ENCODE peak calls at places on chromosomes 2 and 18, in five cellular contexts. One of them, this sample, is unnamed. For H3K4me1, the result is how much of the 10 kb centered on the place peaks cover.

GRCh38 chr2:210577263-210578071 is 21.1 kb downstream of the CPS1 start:
- DNase-seq in upper lobe of left lung: no peak
- DNase-seq in uterus: no peak
- DNase-seq in neural progenitor cell: peak
- DNase-seq in neuronal stem cell: peak
- DNase-seq in this sample: no peak

GRCh38 chr2:232489516-232490220 is 2.0 kb upstream of the ECEL1 start:
- DNase-seq in upper lobe of left lung: no peak
- DNase-seq in uterus: no peak
- DNase-seq in neural progenitor cell: no peak
- DNase-seq in neuronal stem cell: no peak
- DNase-seq in this sample: no peak

GRCh38 chr2:240149943-240150784 is 9.7 kb upstream of the OTOS start:
- DNase-seq in upper lobe of left lung: no peak
- DNase-seq in uterus: no peak
- DNase-seq in neural progenitor cell: peak
- DNase-seq in neuronal stem cell: peak
- DNase-seq in this sample: no peak

GRCh38 chr2:128557841-128558241 is 239.2 kb upstream of the HS6ST1 start:
- DNase-seq in upper lobe of left lung: no peak
- DNase-seq in uterus: no peak
- DNase-seq in neural progenitor cell: no peak
- DNase-seq in neuronal stem cell: no peak
- DNase-seq in this sample: peak

GRCh38 chr2:132589060-132589765 is 80.8 kb downstream of the LYPD1 start:
- DNase-seq in upper lobe of left lung: no peak
- DNase-seq in uterus: no peak
- DNase-seq in neural progenitor cell: peak
- DNase-seq in neuronal stem cell: peak
- DNase-seq in this sample: no peak

GRCh38 chr2:223600056-223600455 is 2.1 kb downstream of the SCG2 start:
- DNase-seq in upper lobe of left lung: no peak
- DNase-seq in uterus: no peak
- DNase-seq in neural progenitor cell: no peak
- DNase-seq in neuronal stem cell: no peak
- DNase-seq in this sample: no peak

GRCh38 chr2:74648009-74648443 is at the start of gene M1AP:
- DNase-seq in upper lobe of left lung: peak
- DNase-seq in uterus: no peak
- DNase-seq in neural progenitor cell: peak
- DNase-seq in neuronal stem cell: no peak
- DNase-seq in this sample: no peak

GRCh38 chr2:28419003-28419704 is 26.5 kb downstream of the FOSL2 start:
- DNase-seq in upper lobe of left lung: no peak
- DNase-seq in uterus: no peak
- DNase-seq in neural progenitor cell: peak
- DNase-seq in neuronal stem cell: no peak
- DNase-seq in this sample: no peak

GRCh38 chr2:197261808-197262226 is 48.8 kb downstream of the ANKRD44 start:
- DNase-seq in upper lobe of left lung: no peak
- DNase-seq in uterus: no peak
- DNase-seq in neural progenitor cell: no peak
- DNase-seq in neuronal stem cell: no peak
- DNase-seq in this sample: no peak

GRCh38 chr2:144834954-144835633 is 315.2 kb upstream of the ZEB2 start:
- DNase-seq in upper lobe of left lung: no peak
- DNase-seq in uterus: peak
- DNase-seq in neural progenitor cell: no peak
- DNase-seq in neuronal stem cell: no peak
- DNase-seq in this sample: no peak

GRCh38 chr2:177403822-177404221 is 11.2 kb downstream of the AGPS start:
- DNase-seq in upper lobe of left lung: no peak
- DNase-seq in uterus: no peak
- DNase-seq in neural progenitor cell: no peak
- DNase-seq in neuronal stem cell: no peak
- DNase-seq in this sample: no peak

GRCh38 chr2:239791727-239792648 is 233.2 kb downstream of the NDUFA10 start:
- DNase-seq in upper lobe of left lung: peak
- DNase-seq in uterus: no peak
- DNase-seq in neural progenitor cell: no peak
- DNase-seq in neuronal stem cell: no peak
- DNase-seq in this sample: no peak

GRCh38 chr18:43893001-43893637 is 615.8 kb upstream of the SYT4 start:
- DNase-seq in upper lobe of left lung: no peak
- DNase-seq in uterus: no peak
- DNase-seq in neural progenitor cell: no peak
- DNase-seq in neuronal stem cell: no peak
- DNase-seq in this sample: no peak

GRCh38 chr2:225334524-225334923 is 65.0 kb upstream of the NYAP2 start:
- DNase-seq in upper lobe of left lung: no peak
- DNase-seq in uterus: no peak
- DNase-seq in neural progenitor cell: no peak
- DNase-seq in neuronal stem cell: no peak
- DNase-seq in this sample: no peak

GRCh38 chr18:9726175-9726574 is 18.1 kb downstream of the RAB31 start:
- DNase-seq in upper lobe of left lung: no peak
- DNase-seq in uterus: no peak
- DNase-seq in neural progenitor cell: no peak
- DNase-seq in neuronal stem cell: no peak
- DNase-seq in this sample: no peak

GRCh38 chr2:187206071-187206470 is 242.0 kb downstream of the CALCRL start:
- DNase-seq in upper lobe of left lung: no peak
- DNase-seq in uterus: no peak
- DNase-seq in neural progenitor cell: peak
- DNase-seq in neuronal stem cell: no peak
- DNase-seq in this sample: no peak

GRCh38 chr2:11533278-11534077 is at the start of gene GREB1:
- DNase-seq in upper lobe of left lung: no peak
- DNase-seq in uterus: no peak
- DNase-seq in neural progenitor cell: no peak
- DNase-seq in neuronal stem cell: no peak
- DNase-seq in this sample: no peak

GRCh38 chr2:103008586-103008985 is 246.8 kb downstream of the TMEM182 start:
- DNase-seq in upper lobe of left lung: no peak
- DNase-seq in uterus: no peak
- DNase-seq in neural progenitor cell: peak
- DNase-seq in neuronal stem cell: peak
- DNase-seq in this sample: no peak

GRCh38 chr2:85325466-85325811 is 2.4 kb downstream of the TGOLN2 start:
- DNase-seq in upper lobe of left lung: no peak
- DNase-seq in uterus: no peak
- DNase-seq in neural progenitor cell: no peak
- DNase-seq in neuronal stem cell: no peak
- DNase-seq in this sample: no peak
- H3K4me1 ChIP-seq in upper lobe of left lung: half or more
- H3K4me1 ChIP-seq in uterus: under half
- H3K4me1 ChIP-seq in neural progenitor cell: under half
- H3K4me1 ChIP-seq in neuronal stem cell: under half
- H3K4me1 ChIP-seq in this sample: under half

GRCh38 chr2:10043906-10044601 is 704 bp downstream of the KLF11 start:
- DNase-seq in upper lobe of left lung: peak
- DNase-seq in uterus: peak
- DNase-seq in neural progenitor cell: peak
- DNase-seq in neuronal stem cell: peak
- DNase-seq in this sample: peak

GRCh38 chr2:10043256-10043905 is at the start of gene KLF11:
- DNase-seq in upper lobe of left lung: peak
- DNase-seq in uterus: peak
- DNase-seq in neural progenitor cell: peak
- DNase-seq in neuronal stem cell: peak
- DNase-seq in this sample: peak

GRCh38 chr2:10047616-10048500 is 4.5 kb downstream of the KLF11 start:
- DNase-seq in upper lobe of left lung: peak
- DNase-seq in uterus: no peak
- DNase-seq in neural progenitor cell: no peak
- DNase-seq in neuronal stem cell: no peak
- DNase-seq in this sample: no peak

GRCh38 chr2:10046899-10047298 is 3.5 kb downstream of the KLF11 start:
- DNase-seq in upper lobe of left lung: no peak
- DNase-seq in uterus: no peak
- DNase-seq in neural progenitor cell: no peak
- DNase-seq in neuronal stem cell: no peak
- DNase-seq in this sample: no peak

DNA sequence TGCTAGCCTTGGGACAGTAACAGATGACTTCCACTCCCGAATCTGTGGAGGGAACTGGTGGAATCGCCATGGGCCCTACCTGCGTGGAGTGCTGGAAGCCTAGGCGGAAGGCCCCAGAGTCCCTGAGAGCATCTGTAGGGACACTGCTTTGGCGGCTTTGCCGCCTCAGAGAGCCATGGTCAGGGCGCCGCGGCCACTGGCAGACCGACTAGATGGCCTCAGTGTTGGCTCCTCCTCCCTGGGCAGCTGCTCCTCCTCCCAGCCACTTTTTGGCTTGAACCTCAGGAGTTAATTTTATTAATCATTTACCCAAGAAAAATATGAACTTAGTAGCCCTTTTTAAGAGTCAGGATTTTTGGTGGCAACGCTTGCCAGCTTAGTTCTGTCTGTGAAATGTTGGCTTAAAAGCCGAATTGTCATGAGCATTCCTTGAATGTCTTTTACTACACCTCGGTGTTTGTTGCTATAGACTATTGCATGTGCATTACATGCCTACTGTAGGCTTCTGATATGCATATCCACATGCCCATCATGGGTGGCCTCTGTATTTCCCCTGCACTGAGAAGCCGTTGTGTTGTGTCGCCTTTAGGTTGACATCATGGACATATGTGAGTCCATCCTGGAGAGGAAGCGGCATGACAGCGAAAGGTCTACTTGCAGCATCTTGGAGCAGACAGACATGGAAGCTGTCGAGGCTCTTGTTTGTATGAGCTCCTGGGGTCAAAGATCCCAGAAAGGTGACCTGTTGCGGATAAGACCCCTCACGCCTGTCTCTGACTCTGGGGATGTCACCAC is 2.4 kb downstream of the KLF11 start:
- DNase-seq in upper lobe of left lung: peak
- DNase-seq in uterus: no peak
- DNase-seq in neural progenitor cell: no peak
- DNase-seq in neuronal stem cell: no peak
- DNase-seq in this sample: no peak
- H3K4me1 ChIP-seq in upper lobe of left lung: half or more
- H3K4me1 ChIP-seq in uterus: under half
- H3K4me1 ChIP-seq in neural progenitor cell: under half
- H3K4me1 ChIP-seq in neuronal stem cell: under half
- H3K4me1 ChIP-seq in this sample: under half

DNA sequence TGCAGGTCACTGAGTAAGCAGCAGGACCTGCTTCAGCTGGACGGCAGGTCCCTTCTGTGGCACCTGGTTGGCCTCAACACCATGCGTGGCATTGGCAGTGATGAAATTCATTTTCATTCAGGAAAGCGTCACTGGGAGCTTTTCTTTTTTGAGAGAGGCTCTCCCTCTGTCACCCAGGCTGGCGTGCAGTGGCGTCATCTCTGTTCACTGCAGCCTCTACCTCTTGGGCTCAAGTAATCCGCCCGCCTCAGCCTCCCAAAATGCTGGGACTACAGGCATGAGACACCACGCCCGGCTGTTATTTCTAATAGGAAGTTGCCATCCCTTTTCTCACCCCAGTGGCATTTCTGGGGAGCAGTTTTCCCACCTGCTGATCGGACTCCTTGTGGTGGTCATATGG is 39.3 kb downstream of the NCK2 start:
- DNase-seq in upper lobe of left lung: no peak
- DNase-seq in uterus: no peak
- DNase-seq in neural progenitor cell: no peak
- DNase-seq in neuronal stem cell: no peak
- DNase-seq in this sample: no peak
- H3K4me1 ChIP-seq in upper lobe of left lung: under half
- H3K4me1 ChIP-seq in uterus: under half
- H3K4me1 ChIP-seq in neural progenitor cell: under half
- H3K4me1 ChIP-seq in neuronal stem cell: under half
- H3K4me1 ChIP-seq in this sample: half or more

GRCh38 chr2:64402876-64403275 is 51.1 kb upstream of the LGALSL start:
- DNase-seq in upper lobe of left lung: no peak
- DNase-seq in uterus: no peak
- DNase-seq in neural progenitor cell: no peak
- DNase-seq in neuronal stem cell: no peak
- DNase-seq in this sample: no peak

GRCh38 chr2:64400103-64400728 is 53.7 kb upstream of the LGALSL start:
- DNase-seq in upper lobe of left lung: no peak
- DNase-seq in uterus: no peak
- DNase-seq in neural progenitor cell: no peak
- DNase-seq in neuronal stem cell: no peak
- DNase-seq in this sample: no peak

GRCh38 chr2:64400733-64401500 is 53.0 kb upstream of the LGALSL start:
- DNase-seq in upper lobe of left lung: no peak
- DNase-seq in uterus: no peak
- DNase-seq in neural progenitor cell: peak
- DNase-seq in neuronal stem cell: no peak
- DNase-seq in this sample: peak

GRCh38 chr2:64403426-64403825 is 50.5 kb upstream of the LGALSL start:
- DNase-seq in upper lobe of left lung: no peak
- DNase-seq in uterus: peak
- DNase-seq in neural progenitor cell: no peak
- DNase-seq in neuronal stem cell: no peak
- DNase-seq in this sample: no peak

GRCh38 chr2:64401501-64401880 is 52.5 kb upstream of the LGALSL start:
- DNase-seq in upper lobe of left lung: no peak
- DNase-seq in uterus: no peak
- DNase-seq in neural progenitor cell: no peak
- DNase-seq in neuronal stem cell: no peak
- DNase-seq in this sample: no peak
- H3K4me1 ChIP-seq in upper lobe of left lung: half or more
- H3K4me1 ChIP-seq in uterus: under half
- H3K4me1 ChIP-seq in neural progenitor cell: under half
- H3K4me1 ChIP-seq in neuronal stem cell: under half
- H3K4me1 ChIP-seq in this sample: half or more